ENCODE peak calls at places on chromosome 22, in four cellular contexts. M, D, C and O are unnamed samples.

GRCh38 chr22:43878831-43879550 is 12.8 kb downstream of the PNPLA5 start:
- DNase-seq in D (no peak), C (no peak), M (no peak), O (no peak)

GRCh38 chr22:46086577-46087335 is 63.6 kb upstream of the PPARA start:
- DNase-seq in M (no peak), D (peak), C (no peak), O (no peak)

GRCh38 chr22:47066616-47066905 is 304.1 kb downstream of the TBC1D22A start:
- DNase-seq in D (no peak), C (no peak), M (no peak), O (no peak)

GRCh38 chr22:46007848-46008261 is 30.9 kb upstream of the WNT7B start:
- DNase-seq in D (peak), M (no peak), C (no peak), O (no peak)

GRCh38 chr22:43262990-43263644 is 76.2 kb upstream of the TTLL12 start:
- DNase-seq in C (peak), D (no peak), M (peak), O (peak)

GRCh38 chr22:47994899-47995573 is 1232.6 kb downstream of the TBC1D22A start:
- DNase-seq in D (no peak), C (no peak), M (no peak), O (no peak)

GRCh38 chr22:22789922-22790845 is 97.4 kb upstream of the IGLL5 start:
- DNase-seq in C (no peak), M (no peak), D (no peak), O (no peak)

GRCh38 chr22:28268176-28268575 is 349.1 kb upstream of the PITPNB start:
- DNase-seq in M (no peak), C (no peak), D (no peak), O (no peak)

GRCh38 chr22:17578129-17578754 is 14.9 kb downstream of the SLC25A18 start:
- DNase-seq in D (peak), M (no peak), C (no peak), O (no peak)

GRCh38 chr22:46250035-46250782 is at the start of gene CDPF1:
- DNase-seq in D (peak), M (peak), C (peak), O (peak)

GRCh38 chr22:42326786-42327185 is 56.3 kb upstream of the TCF20 start:
- DNase-seq in D (no peak), C (no peak), M (no peak), O (no peak)

GRCh38 chr22:43199541-43199940 is 12.6 kb upstream of the TTLL12 start:
- DNase-seq in M (no peak), D (no peak), C (no peak), O (no peak)

GRCh38 chr22:22982616-22983015 is 87.7 kb upstream of the GNAZ start:
- DNase-seq in M (no peak), C (no peak), D (no peak), O (no peak)

GRCh38 chr22:33271390-33272161 is 213.4 kb upstream of the SYN3 start:
- DNase-seq in C (peak), M (no peak), D (peak), O (no peak)

GRCh38 chr22:23882370-23882769 is 11.8 kb upstream of the MIF start:
- DNase-seq in C (no peak), D (no peak), M (no peak), O (no peak)

GRCh38 chr22:29695129-29695926 is 24.5 kb upstream of the CABP7 start:
- DNase-seq in M (no peak), D (no peak), C (no peak), O (no peak)

GRCh38 chr22:35634015-35634414 is 14.2 kb upstream of the APOL6 start:
- DNase-seq in M (no peak), C (no peak), D (no peak), O (no peak)

GRCh38 chr22:47065756-47066615 is 303.5 kb downstream of the TBC1D22A start:
- DNase-seq in D (no peak), C (no peak), M (no peak), O (no peak)

GRCh38 chr22:17699696-17700330 is 61.3 kb downstream of the BCL2L13 start:
- DNase-seq in M (no peak), C (no peak), D (no peak), O (no peak)

GRCh38 chr22:26321469-26321913 is 107.6 kb upstream of the ASPHD2 start:
- DNase-seq in D (peak), C (no peak), M (no peak), O (no peak)

GRCh38 chr22:46076651-46077339 is 73.5 kb upstream of the PPARA start:
- DNase-seq in D (peak), M (no peak), C (no peak), O (no peak)

GRCh38 chr22:36433318-36434231 is 45.8 kb upstream of the MYH9 start:
- DNase-seq in C (no peak), M (no peak), D (no peak), O (no peak)

GRCh38 chr22:23137905-23138520 is 3.8 kb downstream of the RSPH14 start:
- DNase-seq in C (peak), D (no peak), M (no peak), O (peak)

GRCh38 chr22:43628253-43628649 is 183.9 kb downstream of the EFCAB6 start:
- DNase-seq in C (no peak), M (no peak), D (peak), O (no peak)

GRCh38 chr22:32672542-32672941 is 129.0 kb upstream of the TIMP3 start:
- DNase-seq in M (no peak), D (no peak), C (no peak), O (no peak)

GRCh38 chr22:47736166-47737034 is 974.0 kb downstream of the TBC1D22A start:
- DNase-seq in C (no peak), D (no peak), M (no peak), O (no peak)

GRCh38 chr22:36430863-36431262 is 43.1 kb upstream of the MYH9 start:
- DNase-seq in M (no peak), D (no peak), C (no peak), O (no peak)

GRCh38 chr22:35986085-35986484 is 42.5 kb downstream of the RBFOX2 start:
- DNase-seq in C (no peak), M (no peak), D (no peak), O (no peak)

GRCh38 chr22:33882991-33883390 is 37.3 kb downstream of the LARGE1 start:
- DNase-seq in M (no peak), C (no peak), D (no peak), O (no peak)

GRCh38 chr22:41296826-41297667 is 4.3 kb upstream of the ZC3H7B start:
- DNase-seq in D (no peak), C (no peak), M (no peak), O (no peak)

GRCh38 chr22:41305646-41306045 is 4.3 kb downstream of the ZC3H7B start:
- DNase-seq in M (no peak), C (no peak), D (no peak), O (no peak)

GRCh38 chr22:41300661-41301060 is 664 bp upstream of the ZC3H7B start:
- DNase-seq in D (no peak), C (no peak), M (no peak), O (no peak)

GRCh38 chr22:41302016-41302767 is 867 bp downstream of the ZC3H7B start:
- DNase-seq in D (no peak), C (peak), M (peak), O (peak)

DNA sequence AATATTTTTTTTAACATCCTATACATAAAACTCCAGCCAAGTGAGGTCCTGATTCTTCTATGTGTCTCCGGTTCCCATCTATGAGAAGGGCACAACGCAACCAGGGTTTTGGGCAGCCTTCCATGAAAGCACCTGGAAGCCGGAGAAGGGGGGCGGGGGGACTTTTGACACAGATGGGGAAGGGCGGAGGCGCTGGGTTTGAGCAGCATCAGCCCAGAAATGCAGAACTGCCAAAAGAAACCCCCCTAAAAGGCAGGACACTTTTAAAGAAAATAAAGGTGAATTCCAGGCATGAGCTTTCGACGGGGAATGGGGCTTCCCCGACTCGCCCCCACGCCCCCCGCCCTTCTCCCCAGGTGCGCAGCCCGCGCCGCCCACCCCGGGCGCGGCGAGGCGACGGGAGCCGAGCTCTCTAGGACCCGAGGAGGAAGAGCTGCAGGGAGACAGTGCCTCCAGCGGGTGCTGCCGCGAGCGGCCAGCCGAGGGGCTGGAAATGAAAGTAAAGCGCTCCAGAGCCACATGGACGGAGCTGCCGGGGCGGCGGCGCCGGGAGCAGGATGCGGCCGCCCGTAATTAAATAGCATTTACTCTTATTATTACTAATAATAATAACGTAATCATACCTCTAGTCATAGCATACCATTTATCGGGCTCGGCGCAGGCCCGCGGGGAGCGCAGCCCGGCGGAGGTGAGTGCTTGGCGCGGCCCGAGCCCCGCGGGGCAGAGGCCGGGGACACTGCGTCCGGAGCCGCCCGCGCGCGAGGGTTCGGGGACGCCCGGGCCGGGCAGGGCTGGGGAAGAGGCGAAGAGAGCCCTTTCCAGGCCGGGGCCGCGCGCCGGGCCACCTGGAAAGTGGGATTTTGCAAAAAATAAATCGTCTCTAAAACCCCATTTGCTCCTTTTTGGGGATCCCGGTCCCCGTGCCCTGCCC is at the start of gene ZC3H7B:
- DNase-seq in D (peak), M (peak), C (peak), O (peak)
- TF ChIP-seq CTCF in D (peak), M (peak), C (peak), O (peak)

DNA sequence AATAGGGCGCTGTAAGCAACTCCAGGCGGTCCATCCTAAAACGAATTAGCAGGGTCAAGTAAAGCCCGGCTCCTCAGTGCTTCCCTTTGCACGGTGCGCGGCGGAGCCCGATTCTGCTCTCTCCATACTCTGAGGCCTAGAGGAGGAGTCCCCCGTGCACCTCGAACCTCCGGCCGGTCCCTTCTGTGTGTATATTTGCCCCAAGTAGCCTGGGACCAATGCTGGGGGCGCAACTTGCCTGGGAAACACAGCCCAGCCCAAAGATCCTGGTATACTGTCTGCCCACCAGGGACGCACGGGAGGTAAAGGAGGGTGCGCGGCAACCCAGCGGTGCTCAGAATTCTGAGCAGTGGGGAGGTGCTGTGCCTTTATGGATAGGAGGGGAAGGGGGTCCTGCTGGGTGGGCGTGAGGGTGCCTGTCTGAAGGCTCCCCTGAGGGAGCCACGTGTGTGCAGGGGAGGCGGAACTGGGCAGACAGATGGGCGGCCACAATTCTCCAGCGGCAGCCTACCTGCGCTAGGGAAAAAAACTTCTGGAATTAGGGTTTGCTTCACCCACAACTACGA is 4.8 kb upstream of the TBX1 start:
- DNase-seq in D (no peak), C (no peak), M (no peak), O (no peak)
- TF ChIP-seq CTCF in D (no peak), C (no peak), M (no peak), O (no peak)

GRCh38 chr22:39519681-39520053 is 695 bp upstream of the ATF4 start:
- DNase-seq in M (no peak), C (peak), D (peak), O (no peak)
- TF ChIP-seq CTCF in M (peak), C (peak), D (peak), O (no peak)

GRCh38 chr22:21726650-21727049 is 8.9 kb downstream of the YPEL1 start:
- DNase-seq in M (peak), C (peak), D (no peak), O (peak)
- TF ChIP-seq CTCF in M (peak), C (peak), D (no peak), O (peak)

DNA sequence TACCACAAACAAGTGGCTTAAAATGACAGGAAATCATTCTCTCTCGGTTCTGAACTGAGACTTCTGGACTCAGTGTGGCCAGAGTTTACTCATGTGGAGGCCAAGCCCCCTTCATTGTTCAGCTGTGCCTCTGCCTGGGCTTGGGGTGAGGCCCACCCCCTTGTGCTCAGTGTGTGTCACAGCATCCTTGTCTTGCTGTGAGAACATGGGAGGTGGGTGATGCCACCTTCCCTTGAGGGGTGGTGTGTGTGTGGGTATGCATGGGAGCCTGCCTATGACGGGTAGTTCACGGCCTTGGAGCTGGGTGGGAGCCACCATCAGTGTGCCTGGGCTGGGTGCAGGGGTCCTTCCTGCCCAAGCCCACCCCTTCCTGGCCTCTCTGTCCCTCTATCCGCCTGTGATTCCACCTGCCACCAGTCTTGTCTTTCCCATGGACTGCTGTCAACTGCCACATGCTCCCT is 101.7 kb downstream of the MORC2 start:
- DNase-seq in D (no peak), M (no peak), C (no peak), O (peak)
- TF ChIP-seq CTCF in D (no peak), M (peak), C (no peak), O (no peak)

GRCh38 chr22:18985761-18986160 is 49.7 kb upstream of the PRODH start:
- DNase-seq in D (no peak), C (no peak), M (no peak), O (no peak)

GRCh38 chr22:18990355-18991137 is 54.5 kb upstream of the PRODH start:
- DNase-seq in D (no peak), M (no peak), C (no peak), O (no peak)

GRCh38 chr22:18984564-18984963 is 48.5 kb upstream of the PRODH start:
- DNase-seq in M (no peak), D (no peak), C (no peak), O (no peak)

GRCh38 chr22:18988958-18989357 is 52.9 kb upstream of the PRODH start:
- DNase-seq in M (no peak), C (no peak), D (no peak), O (no peak)

DNA sequence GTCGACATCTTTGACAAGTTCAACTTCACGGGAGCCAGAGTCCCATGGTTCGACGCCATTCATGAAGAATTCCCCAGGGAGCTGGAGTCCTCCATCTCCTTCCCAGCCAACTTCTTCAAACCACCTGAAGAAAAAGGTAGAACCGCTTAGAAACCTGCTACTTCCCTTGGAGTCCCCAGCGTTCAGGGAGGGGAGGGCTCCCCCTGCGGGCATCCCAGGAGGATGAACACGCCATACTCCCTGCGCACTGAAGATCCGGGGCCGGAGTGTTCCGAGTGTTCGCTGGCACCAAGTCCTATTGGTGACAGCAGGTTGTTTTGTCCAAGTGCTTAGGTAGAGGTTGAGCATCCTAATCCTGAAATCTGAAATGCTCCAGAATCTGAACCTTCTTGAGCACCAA is 51.7 kb upstream of the PRODH start:
- DNase-seq in C (peak), M (no peak), D (no peak), O (peak)
- TF ChIP-seq CTCF in C (no peak), M (peak), D (peak), O (no peak)

GRCh38 chr22:24954114-24954463 is 1.6 kb downstream of the KIAA1671 start:
- DNase-seq in D (no peak), C (no peak), M (no peak), O (no peak)
- TF ChIP-seq CTCF in D (no peak), C (no peak), M (no peak), O (no peak)

GRCh38 chr22:50191041-50191740 is 5.5 kb downstream of the TRABD start:
- DNase-seq in M (no peak), C (peak), D (peak), O (peak)

GRCh38 chr22:50189184-50189848 is 3.6 kb downstream of the TRABD start:
- DNase-seq in M (no peak), C (no peak), D (peak), O (no peak)

GRCh38 chr22:50189849-50190181 is 4.1 kb downstream of the TRABD start:
- DNase-seq in M (no peak), C (no peak), D (peak), O (no peak)

GRCh38 chr22:50192056-50192824 is 6.5 kb downstream of the TRABD start:
- DNase-seq in D (peak), C (no peak), M (no peak), O (no peak)

GRCh38 chr22:50190182-50190951 is 4.7 kb downstream of the TRABD start:
- DNase-seq in D (peak), M (no peak), C (peak), O (peak)
- TF ChIP-seq CTCF in D (peak), M (no peak), C (peak), O (peak)

GRCh38 chr22:37726240-37726887 is 29.5 kb downstream of the TRIOBP start:
- DNase-seq in M (no peak), D (no peak), C (peak), O (no peak)
- TF ChIP-seq CTCF in M (no peak), D (no peak), C (peak), O (no peak)